ENCODE peak calls at places on chromosomes 7 and 10, in four cellular contexts. G is iris pigment epithelial cell, X is transverse colon, E is fibroblast of lung. K is an unnamed sample.

GRCh38 chr10:6101181-6101580 is 12.3 kb downstream of the RBM17 start:
- DNase-seq in X (peak), G (no peak), E (no peak), K (no peak)

GRCh38 chr7:69373171-69374035 is 224.9 kb upstream of the AUTS2 start:
- DNase-seq in X (no peak), G (peak), E (no peak), K (no peak)

GRCh38 chr10:63633677-63634487 is 112.7 kb downstream of the REEP3 start:
- DNase-seq in G (peak), X (no peak), E (peak), K (no peak)

GRCh38 chr10:44384601-44385422 is at the start of gene CXCL12:
- DNase-seq in G (peak), E (no peak), X (peak), K (no peak)

GRCh38 chr10:82278401-82279182 is 403.6 kb downstream of the NRG3 start:
- DNase-seq in G (no peak), X (peak), E (no peak), K (no peak)

GRCh38 chr10:1253476-1254353 is 197.5 kb downstream of the WDR37 start:
- DNase-seq in X (no peak), E (no peak), G (no peak), K (no peak)

GRCh38 chr10:14382022-14382421 is 51.3 kb upstream of the FRMD4A start:
- DNase-seq in X (no peak), G (peak), E (no peak), K (no peak)

GRCh38 chr7:95798401-95798930 is 26.1 kb downstream of the DYNC1I1 start:
- DNase-seq in G (peak), E (peak), X (no peak), K (no peak)

GRCh38 chr10:49534670-49535381 is 4.1 kb downstream of the ERCC6 start:
- DNase-seq in G (peak), X (no peak), E (peak), K (no peak)

GRCh38 chr10:44897049-44897448 is 14.1 kb upstream of the TMEM72 start:
- DNase-seq in X (no peak), G (no peak), E (no peak), K (no peak)

GRCh38 chr10:31146496-31147219 is 115.0 kb upstream of the ZNF438 start:
- DNase-seq in G (peak), E (peak), X (no peak), K (no peak)

GRCh38 chr7:150580615-150580986 is 13.4 kb downstream of the GIMAP4 start:
- DNase-seq in G (no peak), X (no peak), E (no peak), K (no peak)

GRCh38 chr10:12594448-12594944 is 245.1 kb downstream of the CAMK1D start:
- DNase-seq in X (peak), G (no peak), E (no peak), K (no peak)

GRCh38 chr10:5396545-5396944 is 8.1 kb downstream of the TUBAL3 start:
- DNase-seq in G (no peak), X (no peak), E (no peak), K (peak)

GRCh38 chr7:121041516-121042148 is 53.1 kb downstream of the CPED1 start:
- DNase-seq in G (peak), E (peak), X (no peak), K (no peak)

GRCh38 chr10:80730522-80730921 is 192.8 kb downstream of the SH2D4B start:
- DNase-seq in E (no peak), G (no peak), X (no peak), K (no peak)

GRCh38 chr7:87003872-87004798 is 55.3 kb downstream of the ELAPOR2 start:
- DNase-seq in E (no peak), X (no peak), G (no peak), K (no peak)

GRCh38 chr7:126700807-126701604 is 551.7 kb downstream of the GRM8 start:
- DNase-seq in E (peak), X (peak), G (peak), K (no peak)

GRCh38 chr7:116152276-116152675 is 58.1 kb upstream of the TES start:
- DNase-seq in E (no peak), G (no peak), X (no peak), K (no peak)

GRCh38 chr7:141053626-141054025 is 20.2 kb upstream of the TMEM178B start:
- DNase-seq in E (no peak), X (no peak), G (no peak), K (peak)

GRCh38 chr7:2553831-2554581 is 1.3 kb downstream of the BRAT1 start:
- DNase-seq in X (no peak), G (no peak), E (no peak), K (no peak)

GRCh38 chr7:391411-391951 is 101.5 kb downstream of the FOXL3 start:
- DNase-seq in X (no peak), G (no peak), E (no peak), K (no peak)

GRCh38 chr7:102412548-102412947 is 16.4 kb downstream of the PRKRIP1 start:
- DNase-seq in G (peak), X (peak), E (peak), K (peak)

GRCh38 chr10:1398626-1399410 is 338.5 kb downstream of the ADARB2 start:
- DNase-seq in G (no peak), X (no peak), E (no peak), K (no peak)

GRCh38 chr7:119665791-119666190 is 607.2 kb upstream of the KCND2 start:
- DNase-seq in G (peak), X (no peak), E (peak), K (no peak)

GRCh38 chr7:132321387-132321786 is 254.9 kb downstream of the PLXNA4 start:
- DNase-seq in X (no peak), E (no peak), G (peak), K (no peak)

GRCh38 chr7:92375013-92375412 is 72.3 kb upstream of the GATAD1 start:
- DNase-seq in G (peak), X (no peak), E (no peak), K (no peak)

GRCh38 chr7:91468231-91468630 is 204.0 kb downstream of the FZD1 start:
- DNase-seq in E (no peak), G (no peak), X (no peak), K (no peak)

GRCh38 chr10:30447125-30447799 is 13.3 kb downstream of the MAP3K8 start:
- DNase-seq in E (peak), X (no peak), G (peak), K (no peak)

GRCh38 chr7:41830271-41830670 is 127.4 kb upstream of the INHBA start:
- DNase-seq in E (no peak), G (no peak), X (no peak), K (no peak)

GRCh38 chr7:83957333-83957732 is 237.3 kb downstream of the SEMA3A start:
- DNase-seq in G (peak), X (no peak), E (peak), K (no peak)

GRCh38 chr10:100744980-100745881 is at the start of gene PAX2:
- DNase-seq in X (no peak), G (no peak), E (no peak), K (no peak)

GRCh38 chr7:25496394-25497103 is 268.3 kb upstream of the NPVF start:
- DNase-seq in E (no peak), X (no peak), G (no peak), K (no peak)

GRCh38 chr10:8158439-8159071 is 104.1 kb downstream of the GATA3 start:
- DNase-seq in E (no peak), G (no peak), X (peak), K (no peak)

GRCh38 chr10:3570330-3570729 is 214.7 kb downstream of the KLF6 start:
- DNase-seq in E (no peak), X (no peak), G (no peak), K (no peak)

GRCh38 chr7:138282997-138283396 is 177.1 kb upstream of the TRIM24 start:
- DNase-seq in E (no peak), X (no peak), G (peak), K (no peak)

GRCh38 chr10:63866747-63867140 is 345.5 kb downstream of the REEP3 start:
- DNase-seq in G (peak), X (no peak), E (peak), K (no peak)

GRCh38 chr10:126463306-126463705 is 75.0 kb upstream of the ADAM12 start:
- DNase-seq in E (no peak), X (no peak), G (no peak), K (no peak)

GRCh38 chr10:24898501-24898900 is 53.9 kb downstream of the PRTFDC1 start:
- DNase-seq in G (peak), X (no peak), E (no peak), K (no peak)

GRCh38 chr7:51090411-51090810 is 226.2 kb downstream of the COBL start:
- DNase-seq in E (no peak), G (no peak), X (no peak), K (no peak)

K was measured in substantia nigra.